ENCODE peak calls at places on chromosomes 7 and 10, in ten cellular contexts. F, W, V, H, C, T, E, R, D and S are unnamed samples.

GRCh38 chr7:156115582-156115981 is 303.3 kb upstream of the SHH start:
- DNase-seq in F (no peak), W (no peak), V (no peak), H (no peak), C (no peak), T (no peak), E (no peak), R (no peak), D (no peak), S (no peak)

GRCh38 chr10:1591045-1591444 is 146.3 kb downstream of the ADARB2 start:
- DNase-seq in F (no peak), W (no peak), V (no peak), H (no peak), C (no peak), T (no peak), E (no peak), R (no peak), D (no peak), S (no peak)

GRCh38 chr10:120221873-120222485 is 235.0 kb upstream of the PLPP4 start:
- DNase-seq in F (peak), W (no peak), V (peak), H (peak), C (no peak), T (peak), E (no peak), R (no peak), D (no peak), S (peak)

GRCh38 chr10:31645786-31646185 is 282.8 kb downstream of the ARHGAP12 start:
- DNase-seq in F (no peak), W (no peak), V (no peak), H (no peak), C (no peak), T (peak), E (no peak), R (no peak), D (no peak), S (no peak)

GRCh38 chr7:98251251-98251843 is 685 bp downstream of the TECPR1 start:
- DNase-seq in F (no peak), W (no peak), V (peak), H (no peak), C (peak), T (no peak), E (no peak), R (no peak), D (peak), S (peak)

GRCh38 chr7:74092321-74092963 is 8.8 kb downstream of the LIMK1 start:
- DNase-seq in F (no peak), W (no peak), V (no peak), H (peak), C (no peak), T (no peak), E (no peak), R (no peak), D (no peak), S (no peak)

GRCh38 chr10:80281292-80281691 is 8.2 kb downstream of the MAT1A start:
- DNase-seq in F (no peak), W (no peak), V (no peak), H (no peak), C (no peak), T (no peak), E (no peak), R (no peak), D (no peak), S (no peak)

GRCh38 chr7:105971867-105972266 is 8.8 kb downstream of the CDHR3 start:
- DNase-seq in F (no peak), W (no peak), V (no peak), H (no peak), C (no peak), T (no peak), E (no peak), R (no peak), D (no peak), S (no peak)

GRCh38 chr10:6236349-6237188 is 33.8 kb downstream of the PFKFB3 start:
- DNase-seq in F (no peak), W (no peak), V (no peak), H (no peak), C (no peak), T (no peak), E (no peak), R (no peak), D (no peak), S (no peak)